ENCODE peak calls at places on chromosomes 7 and 10, in four cellular contexts. X, L, A and I are unnamed samples.

GRCh38 chr10:93875032-93875358 is 18.8 kb upstream of the SLC35G1 start:
- DNase-seq in X (no peak), A (no peak), L (no peak), I (no peak)

GRCh38 chr10:69290993-69291392 is 12.7 kb downstream of the HK1 start:
- DNase-seq in A (no peak), X (no peak), L (no peak), I (no peak)

GRCh38 chr7:36474283-36475010 is 84.8 kb downstream of the ANLN start:
- DNase-seq in L (peak; percentile 2), X (peak; percentile 49), A (no peak), I (no peak)

GRCh38 chr7:28856656-28857055 is 101.5 kb downstream of the TRIL start:
- DNase-seq in X (no peak), A (no peak), L (no peak), I (no peak)

GRCh38 chr10:12188656-12189055 is 7.0 kb downstream of the NUDT5 start:
- DNase-seq in X (no peak), L (no peak), A (no peak), I (no peak)

GRCh38 chr7:98212532-98213041 is 1.3 kb downstream of the BHLHA15 start:
- DNase-seq in L (no peak), A (no peak), X (no peak), I (no peak)

GRCh38 chr10:29730969-29731368 is 96.2 kb upstream of the SVIL start:
- DNase-seq in X (no peak), A (peak; percentile 55), L (no peak), I (no peak)

GRCh38 chr7:126605056-126605455 is 647.7 kb downstream of the GRM8 start:
- DNase-seq in L (no peak), A (no peak), X (no peak), I (no peak)

GRCh38 chr7:12350971-12351370 is 52.7 kb downstream of the VWDE start:
- DNase-seq in L (no peak), A (no peak), X (no peak), I (no peak)

GRCh38 chr10:23439920-23440875 is 1.3 kb downstream of the OTUD1 start:
- DNase-seq in X (no peak), L (peak; percentile 38), A (peak; percentile 37), I (no peak)

GRCh38 chr7:156060925-156061324 is 248.7 kb upstream of the SHH start:
- DNase-seq in L (no peak), A (no peak), X (no peak), I (no peak)